ENCODE peak calls at places on chromosomes 4 and X, in eight cellular contexts. One of them, this sample, is unnamed.

GRCh38 chr4:113483131-113483530 is 278.4 kb downstream of the CAMK2D start:
- DNase-seq in anterior cingulate cortex: no peak
- DNase-seq in CD4-positive, CD25-positive, alpha-beta regulatory T cell: no peak
- DNase-seq in BJ: no peak
- DNase-seq in WERI-Rb-1: no peak
- DNase-seq in fibroblast of mammary gland: no peak
- DNase-seq in stimulated activated CD8-positive, alpha-beta memory T cell treated with anti-CD3 and anti-CD28 coated beads, Interleukin-4, amount 100 ng/mL, for 48 hours: no peak
- DNase-seq in SW480: no peak
- DNase-seq in this sample: no peak

GRCh38 chr4:138308421-138308820 is 66.3 kb upstream of the SLC7A11 start:
- DNase-seq in stimulated activated CD8-positive, alpha-beta memory T cell treated with anti-CD3 and anti-CD28 coated beads, Interleukin-4, amount 100 ng/mL, for 48 hours: no peak
- DNase-seq in anterior cingulate cortex: no peak
- DNase-seq in CD4-positive, CD25-positive, alpha-beta regulatory T cell: no peak
- DNase-seq in fibroblast of mammary gland: peak
- DNase-seq in SW480: no peak
- DNase-seq in WERI-Rb-1: no peak
- DNase-seq in BJ: peak
- DNase-seq in this sample: no peak

GRCh38 chrX:152912121-152912520 is 14.3 kb downstream of the ZNF185 start:
- DNase-seq in SW480: no peak
- DNase-seq in WERI-Rb-1: no peak
- DNase-seq in stimulated activated CD8-positive, alpha-beta memory T cell treated with anti-CD3 and anti-CD28 coated beads, Interleukin-4, amount 100 ng/mL, for 48 hours: no peak
- DNase-seq in CD4-positive, CD25-positive, alpha-beta regulatory T cell: no peak
- DNase-seq in anterior cingulate cortex: no peak
- DNase-seq in BJ: no peak
- DNase-seq in fibroblast of mammary gland: no peak
- DNase-seq in this sample: no peak

GRCh38 chr4:101020956-101021355 is 326.4 kb downstream of the PPP3CA start:
- DNase-seq in SW480: peak
- DNase-seq in anterior cingulate cortex: no peak
- DNase-seq in WERI-Rb-1: no peak
- DNase-seq in fibroblast of mammary gland: peak
- DNase-seq in CD4-positive, CD25-positive, alpha-beta regulatory T cell: peak
- DNase-seq in BJ: no peak
- DNase-seq in stimulated activated CD8-positive, alpha-beta memory T cell treated with anti-CD3 and anti-CD28 coated beads, Interleukin-4, amount 100 ng/mL, for 48 hours: no peak
- DNase-seq in this sample: no peak

GRCh38 chr4:112234952-112235609 is 3.5 kb downstream of the AP1AR start:
- DNase-seq in BJ: peak
- DNase-seq in SW480: peak
- DNase-seq in CD4-positive, CD25-positive, alpha-beta regulatory T cell: peak
- DNase-seq in fibroblast of mammary gland: peak
- DNase-seq in anterior cingulate cortex: peak
- DNase-seq in WERI-Rb-1: peak
- DNase-seq in stimulated activated CD8-positive, alpha-beta memory T cell treated with anti-CD3 and anti-CD28 coated beads, Interleukin-4, amount 100 ng/mL, for 48 hours: peak
- DNase-seq in this sample: peak

GRCh38 chr4:6258026-6258360 is 11.7 kb upstream of the WFS1 start:
- DNase-seq in fibroblast of mammary gland: no peak
- DNase-seq in BJ: no peak
- DNase-seq in SW480: no peak
- DNase-seq in anterior cingulate cortex: no peak
- DNase-seq in stimulated activated CD8-positive, alpha-beta memory T cell treated with anti-CD3 and anti-CD28 coated beads, Interleukin-4, amount 100 ng/mL, for 48 hours: no peak
- DNase-seq in WERI-Rb-1: no peak
- DNase-seq in CD4-positive, CD25-positive, alpha-beta regulatory T cell: no peak
- DNase-seq in this sample: no peak

GRCh38 chr4:109052699-109053656 is 249.5 kb downstream of the COL25A1 start:
- DNase-seq in fibroblast of mammary gland: no peak
- DNase-seq in CD4-positive, CD25-positive, alpha-beta regulatory T cell: no peak
- DNase-seq in BJ: no peak
- DNase-seq in SW480: no peak
- DNase-seq in WERI-Rb-1: no peak
- DNase-seq in anterior cingulate cortex: no peak
- DNase-seq in stimulated activated CD8-positive, alpha-beta memory T cell treated with anti-CD3 and anti-CD28 coated beads, Interleukin-4, amount 100 ng/mL, for 48 hours: no peak
- DNase-seq in this sample: no peak

GRCh38 chrX:154321152-154321551 is 25.6 kb downstream of the TKTL1 start:
- DNase-seq in SW480: no peak
- DNase-seq in WERI-Rb-1: no peak
- DNase-seq in stimulated activated CD8-positive, alpha-beta memory T cell treated with anti-CD3 and anti-CD28 coated beads, Interleukin-4, amount 100 ng/mL, for 48 hours: no peak
- DNase-seq in anterior cingulate cortex: no peak
- DNase-seq in fibroblast of mammary gland: no peak
- DNase-seq in CD4-positive, CD25-positive, alpha-beta regulatory T cell: no peak
- DNase-seq in BJ: no peak
- DNase-seq in this sample: no peak

GRCh38 chrX:150157291-150157690 is 205.8 kb upstream of the MAMLD1 start:
- DNase-seq in SW480: no peak
- DNase-seq in CD4-positive, CD25-positive, alpha-beta regulatory T cell: no peak
- DNase-seq in BJ: no peak
- DNase-seq in anterior cingulate cortex: no peak
- DNase-seq in stimulated activated CD8-positive, alpha-beta memory T cell treated with anti-CD3 and anti-CD28 coated beads, Interleukin-4, amount 100 ng/mL, for 48 hours: no peak
- DNase-seq in fibroblast of mammary gland: no peak
- DNase-seq in WERI-Rb-1: no peak
- DNase-seq in this sample: no peak